ENCODE peak calls at places on chromosomes 13 and 19, in seven cellular contexts. M is activated CD4-positive, CD25-positive, alpha-beta regulatory T cell; W is NCI-H2107; X is posterior cingulate gyrus; N is cardiac muscle cell; K is A549; L is NCI-H82. F is an unnamed sample.

GRCh38 chr13:79749985-79750551 is 269.1 kb downstream of the NDFIP2 start:
- DNase-seq in W (no peak), K (peak; percentile 36), L (no peak), X (no peak), N (peak; percentile 66), M (no peak), F (no peak)

GRCh38 chr13:20772401-20773131 is 1.2 kb downstream of the EEF1AKMT1 start:
- DNase-seq in M (no peak), N (no peak), K (no peak), X (no peak), L (peak; percentile 62), W (no peak), F (no peak)

GRCh38 chr13:28576037-28576436 is 81.1 kb upstream of the FLT1 start:
- DNase-seq in N (no peak), X (no peak), K (no peak), L (no peak), M (no peak), W (no peak), F (no peak)

GRCh38 chr13:32453981-32454380 is 26.1 kb upstream of the N4BP2L1 start:
- DNase-seq in X (no peak), N (no peak), W (no peak), L (no peak), K (no peak), M (no peak), F (no peak)

GRCh38 chr19:11257827-11258380 is 4.4 kb downstream of the DOCK6 start:
- DNase-seq in K (no peak), X (no peak), M (no peak), W (no peak), L (no peak), N (no peak), F (no peak)

GRCh38 chr13:114124921-114125320 is 7.5 kb downstream of the RASA3 start:
- DNase-seq in N (no peak), M (no peak), X (no peak), L (peak; percentile 94), K (no peak), W (no peak), F (peak; percentile 49)

GRCh38 chr19:1945899-1946298 is 4.9 kb downstream of the CSNK1G2 start:
- DNase-seq in W (no peak), N (peak; percentile 56), M (no peak), X (no peak), L (peak; percentile 68), K (peak; percentile 56), F (peak; percentile 45)

GRCh38 chr13:25372275-25373081 is 704 bp downstream of the ATP8A2 start:
- DNase-seq in K (no peak), N (peak; percentile 14), W (no peak), X (peak; percentile 21), L (peak; percentile 53), M (no peak), F (no peak)

GRCh38 chr19:8484331-8484894 is 18.0 kb downstream of the PRAM1 start:
- DNase-seq in X (no peak), L (no peak), W (no peak), N (no peak), K (no peak), M (no peak), F (no peak)

GRCh38 chr13:81872581-81872980 is 1531.7 kb upstream of the SPRY2 start:
- DNase-seq in W (no peak), K (peak; percentile 14), M (no peak), X (no peak), N (peak; percentile 45), L (peak; percentile 81), F (no peak)

GRCh38 chr19:17339088-17339741 is 1.9 kb downstream of the GTPBP3 start:
- DNase-seq in X (no peak), K (no peak), W (no peak), M (no peak), N (no peak), L (peak; percentile 49), F (peak; percentile 58)

GRCh38 chr13:32314968-32315254 is 252 bp downstream of the ZAR1L start:
- DNase-seq in K (peak; percentile 33), L (peak; percentile 24), W (no peak), M (peak; percentile 8), N (peak; percentile 19), X (no peak), F (peak; percentile 73)

GRCh38 chr13:112807653-112808376 is 118.0 kb downstream of the ATP11A start:
- DNase-seq in K (no peak), L (no peak), N (no peak), X (no peak), W (no peak), M (no peak), F (no peak)

GRCh38 chr13:113595131-113595530 is 10.6 kb downstream of the TFDP1 start:
- DNase-seq in W (no peak), X (no peak), N (no peak), K (no peak), L (no peak), M (no peak), F (no peak)